ENCODE peak calls at places on chromosomes 12 and 14, in five cellular contexts. L, S, Z, B and C are unnamed samples. For H3K4me1, the result is how much of the 10 kb centered on the place peaks cover.

GRCh38 chr12:63450821-63451220 is 217.5 kb downstream of the DPY19L2 start:
- DNase-seq in Z (no peak), S (no peak), L (no peak), B (no peak), C (no peak)

GRCh38 chr12:58326534-58326933 is 385.2 kb downstream of the ATP23 start:
- DNase-seq in B (no peak), S (no peak), L (no peak), Z (no peak), C (no peak)

GRCh38 chr14:34997762-34998161 is 15.0 kb downstream of the SRP54 start:
- DNase-seq in B (no peak), S (peak), L (peak), Z (no peak), C (no peak)

GRCh38 chr12:46264057-46264456 is 4.8 kb downstream of the SLC38A1 start:
- DNase-seq in Z (peak), L (no peak), S (peak), B (no peak), C (peak)

GRCh38 chr14:94329857-94330256 is 6.7 kb upstream of the SERPINA6 start:
- DNase-seq in Z (no peak), B (no peak), S (no peak), L (no peak), C (no peak)

GRCh38 chr12:18148961-18149360 is 59.0 kb upstream of the RERGL start:
- DNase-seq in B (no peak), S (no peak), Z (no peak), L (no peak), C (no peak)

GRCh38 chr14:96362071-96362964 is 823 bp downstream of the ATG2B start:
- DNase-seq in S (peak), B (no peak), L (no peak), Z (peak), C (peak)

GRCh38 chr12:65728913-65729793 is 95.1 kb upstream of the HMGA2 start:
- DNase-seq in B (no peak), S (peak), L (peak), Z (peak), C (peak)

GRCh38 chr12:94513527-94513926 is 53.9 kb upstream of the CEP83 start:
- DNase-seq in B (no peak), Z (no peak), S (no peak), L (no peak), C (no peak)

GRCh38 chr12:99959549-99960170 is 25.1 kb downstream of the ANKS1B start:
- DNase-seq in B (no peak), S (peak), L (no peak), Z (no peak), C (no peak)

GRCh38 chr14:103227076-103227475 is 103.8 kb downstream of the TNFAIP2 start:
- DNase-seq in L (no peak), B (no peak), Z (no peak), S (no peak), C (no peak)

GRCh38 chr12:54555670-54556257 is 6.4 kb downstream of the PDE1B start:
- DNase-seq in Z (no peak), B (no peak), S (no peak), L (no peak), C (no peak)

GRCh38 chr12:125330645-125331341 is 265.6 kb downstream of the AACS start:
- DNase-seq in B (no peak), S (no peak), Z (no peak), L (peak), C (no peak)

GRCh38 chr12:124560519-124560918 is 6.9 kb downstream of the NCOR2 start:
- DNase-seq in L (no peak), S (no peak), B (no peak), Z (no peak), C (no peak)

GRCh38 chr14:31244626-31245025 is 37.0 kb upstream of the HECTD1 start:
- DNase-seq in Z (no peak), S (no peak), B (no peak), L (no peak), C (no peak)

GRCh38 chr12:124517260-124518050 is 50.0 kb downstream of the NCOR2 start:
- DNase-seq in Z (peak), B (no peak), L (no peak), S (no peak), C (no peak)

GRCh38 chr14:96662116-96662901 is 134.9 kb upstream of the VRK1 start:
- DNase-seq in B (no peak), L (no peak), S (no peak), Z (no peak), C (peak)

GRCh38 chr12:124624823-124625222 is 57.4 kb upstream of the NCOR2 start:
- DNase-seq in S (no peak), Z (no peak), L (no peak), B (no peak), C (no peak)

GRCh38 chr12:94208433-94208921 is 60.1 kb downstream of the PLXNC1 start:
- DNase-seq in L (no peak), B (no peak), Z (no peak), S (no peak), C (peak)

GRCh38 chr14:70771781-70772212 is 37.5 kb downstream of the MAP3K9 start:
- DNase-seq in B (peak), L (no peak), Z (no peak), S (no peak), C (no peak)

GRCh38 chr12:120328228-120328627 is 649 bp upstream of the PLA2G1B start:
- DNase-seq in Z (no peak), S (no peak), L (no peak), B (no peak), C (no peak)

GRCh38 chr12:120666577-120667390 is 20.2 kb upstream of the MLEC start:
- DNase-seq in S (no peak), L (no peak), Z (no peak), B (no peak), C (no peak)

GRCh38 chr14:53596845-53597525 is 359.6 kb downstream of the BMP4 start:
- DNase-seq in Z (peak), L (no peak), S (peak), B (no peak), C (no peak)

GRCh38 chr12:83823386-83824045 is 1089.1 kb downstream of the SLC6A15 start:
- DNase-seq in S (peak), Z (no peak), B (peak), L (peak), C (peak)

GRCh38 chr14:99718811-99719192 is 34.7 kb downstream of the CYP46A1 start:
- DNase-seq in S (no peak), Z (no peak), B (no peak), L (no peak), C (no peak)

GRCh38 chr14:37721976-37722659 is 126.7 kb downstream of the TTC6 start:
- DNase-seq in S (peak), B (no peak), Z (peak), L (no peak), C (no peak)

GRCh38 chr12:89949457-89950195 is 241.0 kb upstream of the ATP2B1 start:
- DNase-seq in S (peak), L (no peak), Z (peak), B (no peak), C (peak)

GRCh38 chr12:48818831-48819590 is 715 bp downstream of the CACNB3 start:
- DNase-seq in S (peak), B (no peak), L (no peak), Z (no peak), C (no peak)

GRCh38 chr12:39327965-39328364 is 115.0 kb downstream of the KIF21A start:
- DNase-seq in Z (no peak), S (no peak), L (no peak), B (no peak), C (peak)

GRCh38 chr12:124396544-124397398 is 101.9 kb downstream of the RFLNA start:
- DNase-seq in L (no peak), S (no peak), B (no peak), Z (no peak), C (no peak)

GRCh38 chr12:66405395-66405794 is 103.1 kb downstream of the HELB start:
- DNase-seq in L (no peak), Z (peak), S (peak), B (no peak), C (no peak)

GRCh38 chr12:109346920-109347319 is 780 bp upstream of the MYO1H start:
- DNase-seq in L (no peak), Z (no peak), S (no peak), B (no peak), C (no peak)

GRCh38 chr12:56590237-56590830 is 39.8 kb downstream of the BAZ2A start:
- DNase-seq in S (peak), L (no peak), B (no peak), Z (peak), C (no peak)

GRCh38 chr14:55366271-55366670 is 45.4 kb downstream of the ATG14 start:
- DNase-seq in S (peak), L (no peak), B (no peak), Z (peak), C (no peak)

GRCh38 chr12:31317471-31318397 is 8.2 kb downstream of the SINHCAF start:
- DNase-seq in S (peak), Z (no peak), B (no peak), L (no peak), C (no peak)

GRCh38 chr14:101767618-101768362 is 6.3 kb downstream of the PPP2R5C start:
- DNase-seq in S (no peak), B (no peak), L (no peak), Z (no peak), C (no peak)

GRCh38 chr14:105865904-105866840 is 339.8 kb downstream of the TMEM121 start:
- DNase-seq in B (no peak), S (no peak), Z (no peak), L (no peak), C (no peak)

GRCh38 chr12:18304609-18305008 is 43.3 kb downstream of the PIK3C2G start:
- DNase-seq in B (no peak), Z (no peak), S (no peak), L (no peak), C (no peak)

GRCh38 chr12:26112703-26113147 is 12.1 kb downstream of the BHLHE41 start:
- DNase-seq in Z (peak), B (no peak), L (no peak), S (peak), C (peak)

GRCh38 chr14:61328629-61329262 is 7.4 kb downstream of the PRKCH start:
- DNase-seq in L (no peak), S (no peak), Z (no peak), B (no peak), C (no peak)
- H3K4me3 ChIP-seq in L (no peak), S (no peak), Z (no peak), B (no peak), C (no peak)

DNA sequence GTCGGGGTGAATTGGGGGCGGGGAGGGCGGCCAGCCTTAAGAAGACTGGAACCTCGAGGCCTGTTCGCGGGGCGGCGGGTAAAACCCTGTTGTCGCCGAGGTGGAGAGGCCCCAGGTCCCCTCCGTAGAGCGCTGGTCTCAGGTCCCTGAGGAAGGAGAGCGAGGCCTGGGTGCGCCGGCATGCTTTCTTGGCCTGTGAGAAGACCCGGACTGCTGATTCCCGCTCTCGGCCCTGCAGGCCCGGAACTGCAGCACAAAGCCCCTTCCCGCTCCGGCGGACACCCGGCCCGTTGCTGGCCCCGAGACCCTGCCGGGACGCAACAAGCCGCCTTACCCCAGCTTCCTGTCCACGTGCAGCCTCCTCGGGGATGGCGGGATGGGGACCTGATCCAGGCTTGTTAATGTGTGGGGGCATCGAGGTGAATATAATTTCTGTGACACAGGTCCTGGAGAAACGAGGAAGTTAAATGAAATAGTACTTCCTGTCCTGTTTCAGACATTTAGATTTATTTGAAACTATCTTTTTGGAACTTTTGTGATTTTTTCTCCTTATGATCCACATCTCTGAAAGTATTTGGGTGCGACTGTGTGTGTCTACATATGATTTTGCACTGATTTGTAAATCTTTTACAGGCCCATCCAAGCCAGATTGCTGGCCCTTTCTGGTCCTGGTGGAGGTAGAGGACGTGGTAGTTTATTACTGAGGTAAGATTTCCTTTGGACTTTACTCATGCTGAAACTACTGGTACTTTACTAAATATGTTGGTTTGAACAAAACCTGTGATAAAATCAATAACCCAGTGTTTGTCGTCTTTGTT is 600 bp downstream of the PNN start:
- DNase-seq in Z (peak), B (no peak), L (no peak), S (no peak), C (peak)
- H3K18ac ChIP-seq in Z (no peak), B (peak), L (peak), S (peak), C (peak)

DNA sequence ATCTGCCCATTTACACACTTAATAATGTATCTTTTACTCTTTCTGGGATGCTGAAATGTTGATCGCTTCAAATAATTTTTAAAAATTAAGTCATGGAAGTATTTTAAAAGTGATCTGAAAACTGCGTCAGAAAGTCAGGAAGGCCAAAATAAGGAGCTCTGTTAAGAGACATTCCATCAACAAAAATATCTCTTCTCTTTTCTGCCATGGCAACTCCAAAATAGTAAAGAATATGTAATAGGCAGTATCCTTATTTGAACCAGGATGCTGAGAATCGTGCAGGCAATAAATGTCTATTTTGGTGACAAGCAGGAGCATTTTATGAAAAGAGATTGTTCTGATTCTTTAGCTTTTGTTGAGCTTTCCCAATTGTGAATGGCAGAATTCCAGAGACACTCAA is 81.8 kb upstream of the PPP1R12A start:
- DNase-seq in B (no peak), L (no peak), Z (no peak), S (no peak), C (no peak)
- H3K4me1 ChIP-seq in B (under half), L (under half), Z (under half), S (under half), C (under half)

DNA sequence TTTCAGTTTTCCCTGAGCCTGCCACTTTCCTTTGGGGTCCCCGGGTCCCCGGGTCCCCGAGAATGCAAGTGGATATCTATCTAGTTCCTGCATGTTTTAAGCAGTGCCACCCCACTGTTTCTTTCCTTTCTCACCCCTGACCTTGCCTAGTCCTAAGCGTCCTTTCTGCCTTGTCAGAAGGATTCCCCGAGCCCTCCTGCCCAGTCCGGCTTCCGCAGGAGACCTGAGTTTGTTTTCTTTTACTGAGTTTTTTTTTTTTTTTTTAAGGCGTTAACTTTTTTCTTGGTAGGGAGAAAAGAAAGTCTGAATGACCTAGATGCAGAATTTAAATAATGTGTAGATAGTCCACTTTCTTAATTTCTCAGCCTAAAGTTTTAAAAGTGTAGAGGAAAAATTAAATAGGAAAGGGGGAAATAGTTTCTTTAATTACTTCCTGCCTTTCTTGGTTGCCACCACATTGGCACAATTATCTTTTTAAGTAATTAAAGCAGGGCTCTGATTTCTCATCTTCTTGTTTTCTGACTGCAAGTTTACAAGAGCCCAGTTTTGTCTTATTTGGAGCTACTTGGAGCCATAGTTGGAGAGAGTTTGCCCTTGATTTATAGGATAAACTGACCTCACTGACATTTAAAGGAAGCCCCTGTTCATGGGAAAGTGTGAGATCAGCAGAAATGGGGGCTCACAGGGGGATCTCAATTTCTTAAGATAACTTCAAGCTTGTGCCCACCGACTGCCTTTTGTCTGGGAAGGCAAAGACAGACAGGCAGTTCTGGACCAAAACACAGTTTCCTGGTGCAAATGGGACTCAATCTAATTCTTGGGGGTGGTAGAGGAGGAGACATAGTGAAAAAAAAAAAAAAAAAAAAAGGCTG is 2.9 kb downstream of the PAX9 start:
- DNase-seq in Z (no peak), L (no peak), S (no peak), B (no peak), C (no peak)
- H3K4me3 ChIP-seq in Z (no peak), L (no peak), S (peak), B (no peak), C (no peak)

GRCh38 chr12:21239866-21240265 is 94.9 kb downstream of the SLCO1A2 start:
- DNase-seq in B (no peak), L (no peak), Z (no peak), S (no peak), C (peak)
- H3K18ac ChIP-seq in B (no peak), L (no peak), Z (no peak), S (no peak), C (no peak)

DNA sequence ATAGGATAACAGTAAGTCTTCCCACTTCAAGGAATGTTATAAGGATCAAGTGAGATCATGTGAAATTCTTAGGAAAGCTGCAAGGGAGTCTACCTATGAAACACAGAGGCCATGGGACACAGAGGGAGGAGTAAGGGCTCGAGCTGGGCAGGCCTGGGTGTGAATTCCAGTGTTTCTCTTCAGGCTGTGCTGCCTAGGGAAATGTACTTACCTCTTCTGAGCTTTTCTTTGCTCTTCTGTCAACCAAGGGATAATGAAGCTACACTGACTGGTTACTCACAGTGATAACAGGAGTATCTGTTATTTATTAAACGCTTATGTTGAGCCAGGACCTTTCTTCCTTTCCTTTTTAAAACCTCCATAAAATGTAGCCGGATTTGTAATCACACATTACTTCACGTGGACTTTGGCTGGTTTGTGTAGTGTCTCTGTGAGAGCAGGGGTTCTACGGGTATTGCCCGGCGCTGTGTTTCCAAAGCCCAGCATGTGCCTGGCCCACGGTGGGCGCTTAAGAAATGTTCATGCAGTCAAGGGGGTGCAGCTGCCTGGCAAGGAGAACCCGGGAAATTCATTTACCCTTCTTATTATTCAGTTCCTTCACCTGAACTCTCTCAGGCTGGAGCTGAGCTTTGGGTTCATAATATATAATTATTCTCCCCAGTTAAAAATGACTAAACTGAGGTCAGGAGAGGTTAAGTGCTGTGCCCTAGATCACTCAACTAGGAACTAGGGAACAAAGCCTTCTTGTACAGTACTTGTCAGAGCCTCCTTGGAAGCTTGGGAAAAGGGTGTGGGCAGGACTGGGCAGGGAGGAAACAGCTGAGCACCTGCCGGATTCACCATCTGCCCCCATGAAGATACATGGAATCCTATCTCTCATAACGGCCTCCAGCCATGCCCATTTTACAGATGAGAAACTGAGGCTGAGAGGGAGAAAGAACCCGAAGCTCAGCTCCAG is 214.2 kb downstream of the CACNA1C start:
- DNase-seq in B (no peak), Z (no peak), S (no peak), L (no peak), C (no peak)
- H3K4me1 ChIP-seq in B (under half), Z (half or more), S (under half), L (under half), C (under half)

GRCh38 chr12:110934093-110934852 is 13.9 kb upstream of the MYL2 start:
- DNase-seq in L (no peak), Z (no peak), S (no peak), B (no peak), C (peak)

GRCh38 chr12:110931315-110931728 is 10.9 kb upstream of the MYL2 start:
- DNase-seq in L (no peak), B (no peak), Z (no peak), S (no peak), C (peak)

GRCh38 chr12:110930348-110931314 is 10.3 kb upstream of the MYL2 start:
- DNase-seq in Z (no peak), B (no peak), L (no peak), S (no peak), C (no peak)

GRCh38 chr12:110933326-110933974 is 13.1 kb upstream of the MYL2 start:
- DNase-seq in S (no peak), L (no peak), B (no peak), Z (no peak), C (no peak)

DNA sequence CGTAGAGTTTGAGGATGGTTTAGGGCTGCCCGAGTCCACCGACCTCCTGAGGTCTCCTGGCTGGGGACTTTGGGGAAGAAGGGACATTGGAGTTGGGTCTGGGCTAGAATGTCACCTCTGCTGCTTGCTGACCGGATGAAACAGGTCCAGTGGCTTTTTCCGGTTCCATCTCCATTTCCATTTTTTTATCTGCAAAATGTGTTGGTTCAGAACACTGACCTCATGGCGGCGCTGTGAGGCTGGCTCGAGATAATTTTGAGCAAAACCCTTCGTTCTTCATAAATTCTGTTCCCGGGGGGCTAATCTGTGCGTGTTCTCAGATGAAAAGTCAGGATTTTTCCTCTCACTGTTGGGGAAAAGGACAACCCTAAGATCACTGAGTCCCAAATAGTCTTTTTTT is 11.7 kb upstream of the MYL2 start:
- DNase-seq in S (no peak), Z (no peak), L (no peak), B (no peak), C (peak)
- H3K4me3 ChIP-seq in S (no peak), Z (no peak), L (no peak), B (no peak), C (no peak)

GRCh38 chr14:76104802-76105355 is 46.8 kb upstream of the GPATCH2L start:
- DNase-seq in Z (no peak), S (no peak), L (no peak), B (no peak), C (no peak)
- H3K18ac ChIP-seq in Z (no peak), S (no peak), L (peak), B (no peak), C (no peak)